ENCODE peak calls at places on chromosome 6, in eight cellular contexts. S, N, V, M, G, T, C and X are unnamed samples.

GRCh38 chr6:164195605-164196004 is 781.1 kb downstream of the QKI start:
- DNase-seq in S (no peak), N (no peak), V (no peak), M (no peak), G (no peak), T (no peak), C (no peak), X (no peak)

GRCh38 chr6:122712093-122712863 is 67.2 kb upstream of the FABP7 start:
- DNase-seq in S (no peak), N (no peak), V (no peak), M (no peak), G (no peak), T (no peak), C (no peak), X (no peak)

GRCh38 chr6:136178749-136179148 is 71.4 kb downstream of the MTFR2 start:
- DNase-seq in S (no peak), N (no peak), V (no peak), M (no peak), G (no peak), T (no peak), C (no peak), X (no peak)

GRCh38 chr6:169424821-169425240 is 171.2 kb upstream of the THBS2 start:
- DNase-seq in S (no peak), N (no peak), V (no peak), M (no peak), G (no peak), T (no peak), C (no peak), X (no peak)

GRCh38 chr6:73290435-73290834 is 27.4 kb upstream of the KHDC1 start:
- DNase-seq in S (no peak), N (no peak), V (peak), M (no peak), G (no peak), T (no peak), C (no peak), X (no peak)

GRCh38 chr6:31528821-31529328 is at the start of gene MCCD1:
- DNase-seq in S (no peak), N (no peak), V (no peak), M (no peak), G (no peak), T (no peak), C (no peak), X (no peak)

GRCh38 chr6:98835149-98836024 is 1.0 kb downstream of the POU3F2 start:
- DNase-seq in S (no peak), N (peak), V (no peak), M (no peak), G (no peak), T (peak), C (no peak), X (no peak)

GRCh38 chr6:37103169-37104039 is 66.5 kb upstream of the PIM1 start:
- DNase-seq in S (no peak), N (peak), V (peak), M (peak), G (peak), T (peak), C (no peak), X (no peak)

GRCh38 chr6:43741829-43742228 is 28.2 kb upstream of the VEGFA start:
- DNase-seq in S (no peak), N (no peak), V (no peak), M (no peak), G (no peak), T (no peak), C (no peak), X (no peak)

GRCh38 chr6:28281288-28282064 is at the start of gene PGBD1:
- DNase-seq in S (peak), N (peak), V (peak), M (peak), G (peak), T (peak), C (peak), X (no peak)

GRCh38 chr6:39263299-39264037 is 34.2 kb upstream of the KCNK5 start:
- DNase-seq in S (no peak), N (no peak), V (no peak), M (no peak), G (no peak), T (peak), C (no peak), X (no peak)

GRCh38 chr6:35031611-35032529 is 109.3 kb downstream of the TCP11 start:
- DNase-seq in S (no peak), N (no peak), V (no peak), M (no peak), G (no peak), T (no peak), C (no peak), X (no peak)

GRCh38 chr6:12271997-12272396 is 18.2 kb upstream of the EDN1 start:
- DNase-seq in S (no peak), N (no peak), V (no peak), M (no peak), G (no peak), T (no peak), C (no peak), X (no peak)

GRCh38 chr6:43509984-43510826 is at the start of gene LRRC73:
- DNase-seq in S (peak), N (peak), V (peak), M (peak), G (peak), T (peak), C (peak), X (peak)

GRCh38 chr6:11732036-11732545 is 46.5 kb downstream of the ADTRP start:
- DNase-seq in S (no peak), N (peak), V (no peak), M (no peak), G (peak), T (peak), C (peak), X (peak)

GRCh38 chr6:155670655-155671054 is 215.0 kb upstream of the NOX3 start:
- DNase-seq in S (no peak), N (no peak), V (no peak), M (no peak), G (no peak), T (no peak), C (no peak), X (no peak)

GRCh38 chr6:33624856-33625255 is 3.7 kb downstream of the ITPR3 start:
- DNase-seq in S (no peak), N (no peak), V (no peak), M (no peak), G (no peak), T (no peak), C (no peak), X (no peak)

GRCh38 chr6:29653452-29654038 is 3.3 kb upstream of the MOG start:
- DNase-seq in S (peak), N (peak), V (no peak), M (peak), G (peak), T (peak), C (no peak), X (no peak)

GRCh38 chr6:86087954-86088353 is 445.3 kb upstream of the SYNCRIP start:
- DNase-seq in S (no peak), N (no peak), V (no peak), M (no peak), G (no peak), T (no peak), C (no peak), X (no peak)

GRCh38 chr6:80226699-80227098 is 120.2 kb downstream of the BCKDHB start:
- DNase-seq in S (no peak), N (no peak), V (no peak), M (no peak), G (no peak), T (no peak), C (no peak), X (no peak)

GRCh38 chr6:146898069-146898887 is 299.5 kb downstream of the ADGB start:
- DNase-seq in S (no peak), N (no peak), V (no peak), M (no peak), G (no peak), T (no peak), C (no peak), X (no peak)

GRCh38 chr6:38876470-38876869 is 161.4 kb downstream of the DNAH8 start:
- DNase-seq in S (no peak), N (peak), V (no peak), M (no peak), G (peak), T (peak), C (no peak), X (no peak)

GRCh38 chr6:170148709-170149470 is 142.0 kb downstream of the DLL1 start:
- DNase-seq in S (no peak), N (no peak), V (no peak), M (no peak), G (no peak), T (no peak), C (no peak), X (no peak)

GRCh38 chr6:102944475-102944874 is 1551.0 kb downstream of the GRIK2 start:
- DNase-seq in S (no peak), N (no peak), V (no peak), M (no peak), G (no peak), T (no peak), C (no peak), X (no peak)

GRCh38 chr6:166959906-166960608 is 3.7 kb upstream of the RNASET2 start:
- DNase-seq in S (no peak), N (no peak), V (no peak), M (no peak), G (no peak), T (no peak), C (no peak), X (no peak)

GRCh38 chr6:56758120-56758519 is 115.4 kb upstream of the DST start:
- DNase-seq in S (no peak), N (no peak), V (no peak), M (no peak), G (no peak), T (no peak), C (no peak), X (no peak)

GRCh38 chr6:155297669-155298068 is 16.6 kb downstream of the TFB1M start:
- DNase-seq in S (no peak), N (no peak), V (no peak), M (no peak), G (no peak), T (no peak), C (no peak), X (no peak)

GRCh38 chr6:55977959-55978358 is 102.6 kb upstream of the BMP5 start:
- DNase-seq in S (no peak), N (no peak), V (no peak), M (no peak), G (no peak), T (no peak), C (no peak), X (no peak)

GRCh38 chr6:42047790-42048405 is 2.4 kb upstream of the TAF8 start:
- DNase-seq in S (no peak), N (no peak), V (no peak), M (no peak), G (no peak), T (no peak), C (no peak), X (no peak)

GRCh38 chr6:158795516-158795915 is 23.7 kb downstream of the EZR start:
- DNase-seq in S (no peak), N (no peak), V (no peak), M (no peak), G (no peak), T (no peak), C (no peak), X (no peak)

GRCh38 chr6:93139408-93140081 is 279.8 kb downstream of the EPHA7 start:
- DNase-seq in S (no peak), N (no peak), V (no peak), M (no peak), G (peak), T (no peak), C (no peak), X (no peak)

GRCh38 chr6:125839879-125840278 is 49.1 kb downstream of the NCOA7 start:
- DNase-seq in S (no peak), N (no peak), V (no peak), M (no peak), G (no peak), T (no peak), C (no peak), X (no peak)

GRCh38 chr6:56718236-56718635 is 75.5 kb upstream of the DST start:
- DNase-seq in S (no peak), N (no peak), V (no peak), M (no peak), G (no peak), T (no peak), C (no peak), X (no peak)

GRCh38 chr6:25172819-25173218 is 106.4 kb upstream of the CARMIL1 start:
- DNase-seq in S (peak), N (no peak), V (peak), M (peak), G (no peak), T (no peak), C (no peak), X (no peak)

GRCh38 chr6:135434095-135434494 is 63.4 kb downstream of the AHI1 start:
- DNase-seq in S (no peak), N (no peak), V (no peak), M (no peak), G (peak), T (no peak), C (no peak), X (no peak)

GRCh38 chr6:18741741-18742140 is 354.6 kb downstream of the RNF144B start:
- DNase-seq in S (no peak), N (no peak), V (no peak), M (no peak), G (no peak), T (no peak), C (no peak), X (no peak)

GRCh38 chr6:54185885-54186284 is 74.6 kb downstream of the MLIP start:
- DNase-seq in S (no peak), N (no peak), V (no peak), M (no peak), G (no peak), T (no peak), C (no peak), X (no peak)

GRCh38 chr6:44193307-44193910 is 23.3 kb upstream of the MYMX start:
- DNase-seq in S (no peak), N (no peak), V (peak), M (no peak), G (no peak), T (no peak), C (no peak), X (no peak)